ENCODE peak calls at places on chromosomes 2 and 18, in nine cellular contexts. O is AG04450; T is tibial nerve; P is brain microvascular endothelial cell; M is heart left ventricle; E is cardiac muscle cell; X is left lung; J is CD8-positive, alpha-beta memory T cell; Z is psoas muscle. A is an unnamed sample.

GRCh38 chr2:8481463-8482009 is 200.3 kb upstream of the ID2 start:
- DNase-seq in E (no peak), O (no peak), M (no peak), P (no peak), J (no peak), Z (no peak), X (no peak), T (no peak), A (peak)

GRCh38 chr2:162480067-162480466 is 136.1 kb downstream of the GCA start:
- DNase-seq in T (no peak), Z (no peak), M (no peak), J (no peak), O (no peak), E (no peak), P (no peak), X (no peak), A (no peak)

GRCh38 chr2:240369725-240370585 is 65.5 kb upstream of the GPC1 start:
- DNase-seq in O (peak), E (peak), Z (peak), X (peak), T (peak), P (peak), M (peak), J (no peak), A (peak)

GRCh38 chr2:223837290-223838061 is at the start of gene AP1S3:
- DNase-seq in E (peak), P (peak), X (peak), T (peak), J (peak), O (no peak), Z (peak), M (peak), A (peak)

GRCh38 chr2:178106053-178106452 is 6.2 kb upstream of the RBM45 start:
- DNase-seq in X (no peak), O (no peak), E (no peak), Z (no peak), M (no peak), J (no peak), P (no peak), T (no peak), A (no peak)

GRCh38 chr2:128622371-128622770 is 303.7 kb upstream of the HS6ST1 start:
- DNase-seq in M (peak), O (no peak), P (no peak), Z (peak), J (no peak), T (peak), E (no peak), X (peak), A (no peak)

GRCh38 chr2:66903126-66903654 is 468.3 kb downstream of the MEIS1 start:
- DNase-seq in T (no peak), Z (no peak), E (no peak), P (no peak), J (no peak), O (no peak), X (no peak), M (no peak), A (no peak)

GRCh38 chr2:133787207-133787606 is 218.9 kb upstream of the NCKAP5 start:
- DNase-seq in M (no peak), Z (no peak), P (peak), E (no peak), O (no peak), J (no peak), X (no peak), T (no peak), A (no peak)

GRCh38 chr2:9260411-9261037 is 53.9 kb downstream of the ASAP2 start:
- DNase-seq in T (no peak), P (no peak), X (no peak), J (no peak), O (no peak), E (no peak), Z (no peak), M (no peak), A (no peak)

GRCh38 chr2:241268716-241269445 is 46.6 kb downstream of the HDLBP start:
- DNase-seq in J (no peak), O (no peak), X (no peak), Z (no peak), T (no peak), E (no peak), M (no peak), P (peak), A (no peak)

GRCh38 chr18:43785145-43785544 is 507.9 kb upstream of the SYT4 start:
- DNase-seq in T (no peak), X (no peak), O (no peak), P (no peak), Z (no peak), J (no peak), M (no peak), E (no peak), A (no peak)

GRCh38 chr2:19362652-19363473 is 4.4 kb upstream of the OSR1 start:
- DNase-seq in Z (peak), E (peak), M (peak), J (peak), O (peak), T (peak), P (peak), X (peak), A (peak)

GRCh38 chr2:144496660-144497598 is 23.0 kb downstream of the ZEB2 start:
- DNase-seq in E (no peak), J (no peak), P (no peak), X (no peak), M (no peak), T (no peak), Z (no peak), O (no peak), A (no peak)

GRCh38 chr18:36315736-36316135 is 18.2 kb downstream of the FHOD3 start:
- DNase-seq in P (peak), X (no peak), T (no peak), Z (no peak), M (no peak), O (no peak), E (no peak), J (no peak), A (no peak)

GRCh38 chr18:36527025-36527424 is 229.5 kb downstream of the FHOD3 start:
- DNase-seq in M (no peak), X (no peak), T (no peak), O (no peak), J (no peak), E (no peak), Z (no peak), P (no peak), A (no peak)

GRCh38 chr2:30505500-30506180 is 58.6 kb downstream of the LCLAT1 start:
- DNase-seq in X (no peak), M (no peak), E (no peak), Z (no peak), T (no peak), O (no peak), J (no peak), P (no peak), A (no peak)

GRCh38 chr2:85707304-85707703 is 13.1 kb downstream of the GNLY start:
- DNase-seq in T (peak), M (no peak), J (peak), E (peak), X (no peak), P (peak), Z (no peak), O (peak), A (peak)

GRCh38 chr2:179817181-179817841 is 44.1 kb downstream of the ZNF385B start:
- DNase-seq in P (peak), O (no peak), M (no peak), X (no peak), T (no peak), Z (no peak), J (no peak), E (no peak), A (no peak)

GRCh38 chr2:15861898-15862297 is 78.5 kb upstream of the MYCN start:
- DNase-seq in X (no peak), E (no peak), T (no peak), Z (no peak), M (no peak), O (no peak), P (no peak), J (no peak), A (no peak)

GRCh38 chr18:74427442-74428112 is 29.5 kb downstream of the DIPK1C start:
- DNase-seq in Z (no peak), E (no peak), O (no peak), T (no peak), X (no peak), P (no peak), J (no peak), M (no peak), A (no peak)

GRCh38 chr2:23926750-23927627 is at the start of gene ATAD2B:
- DNase-seq in Z (peak), T (peak), J (peak), E (peak), P (peak), O (peak), X (peak), M (peak), A (peak)

GRCh38 chr18:75248426-75249191 is 38.0 kb downstream of the TSHZ1 start:
- DNase-seq in Z (no peak), J (no peak), O (no peak), E (no peak), T (no peak), M (no peak), P (no peak), X (no peak), A (no peak)

GRCh38 chr2:705971-706511 is 28.8 kb upstream of the TMEM18 start:
- DNase-seq in P (no peak), T (no peak), O (no peak), Z (no peak), E (no peak), J (no peak), M (no peak), X (no peak), A (no peak)

GRCh38 chr2:75238670-75239330 is 39.5 kb upstream of the TACR1 start:
- DNase-seq in T (no peak), E (no peak), P (peak), M (no peak), X (no peak), Z (no peak), J (no peak), O (peak), A (no peak)

GRCh38 chr2:241947004-241947350 is 77.4 kb downstream of the RTP5 start:
- DNase-seq in M (no peak), J (no peak), T (no peak), Z (no peak), P (no peak), O (no peak), X (no peak), E (no peak), A (no peak)

GRCh38 chr2:105812180-105813044 is 67.7 kb downstream of the NCK2 start:
- DNase-seq in Z (peak), P (peak), M (no peak), J (no peak), E (peak), O (peak), X (no peak), T (peak), A (peak)

GRCh38 chr2:190948671-190949070 is 65.3 kb downstream of the STAT1 start:
- DNase-seq in O (no peak), X (no peak), M (peak), Z (no peak), T (no peak), P (peak), J (no peak), E (no peak), A (no peak)

GRCh38 chr2:144424559-144425240 is 95.2 kb downstream of the ZEB2 start:
- DNase-seq in T (no peak), J (no peak), O (no peak), X (no peak), P (no peak), E (no peak), M (no peak), Z (no peak), A (no peak)

GRCh38 chr2:5685225-5685624 is 7.0 kb upstream of the SOX11 start:
- DNase-seq in J (no peak), Z (no peak), T (no peak), X (no peak), P (no peak), E (no peak), O (no peak), M (no peak), A (no peak)

GRCh38 chr18:67354091-67354490 is 162.4 kb downstream of the DSEL start:
- DNase-seq in O (no peak), T (no peak), Z (no peak), M (no peak), J (no peak), P (no peak), E (no peak), X (no peak), A (no peak)

GRCh38 chr2:188276255-188276654 is 15.4 kb upstream of the GULP1 start:
- DNase-seq in E (no peak), M (no peak), T (no peak), P (no peak), Z (no peak), O (no peak), J (no peak), X (no peak), A (no peak)

GRCh38 chr2:174518397-174518796 is 31.6 kb upstream of the GPR155 start:
- DNase-seq in J (no peak), T (no peak), O (no peak), X (no peak), M (no peak), Z (no peak), E (no peak), P (no peak), A (no peak)

GRCh38 chr2:235740821-235741220 is 247.0 kb downstream of the AGAP1 start:
- DNase-seq in T (no peak), J (no peak), X (no peak), P (no peak), M (no peak), Z (no peak), O (no peak), E (no peak), A (no peak)

GRCh38 chr2:28533021-28533420 is 37.2 kb downstream of the PLB1 start:
- DNase-seq in T (no peak), Z (no peak), X (no peak), P (no peak), E (no peak), M (no peak), J (no peak), O (no peak), A (no peak)

GRCh38 chr2:79860233-79861058 is 347.6 kb downstream of the CTNNA2 start:
- DNase-seq in J (no peak), P (no peak), X (no peak), Z (no peak), E (peak), M (no peak), T (no peak), O (no peak), A (no peak)

GRCh38 chr2:120315367-120316033 is 30.4 kb upstream of the INHBB start:
- DNase-seq in Z (no peak), T (no peak), X (no peak), E (no peak), O (no peak), M (no peak), J (no peak), P (no peak), A (no peak)

GRCh38 chr2:189276277-189276676 is 96.7 kb upstream of the COL5A2 start:
- DNase-seq in J (no peak), T (no peak), Z (no peak), P (peak), X (no peak), O (no peak), E (no peak), M (no peak), A (no peak)
- H3K27ac ChIP-seq in J (no peak), T (no peak), Z (no peak), P (peak), X (peak), O (no peak), E (no peak), M (no peak), A (no peak)

GRCh38 chr18:9803698-9804516 is 81.9 kb upstream of the TXNDC2 start:
- DNase-seq in J (no peak), X (no peak), Z (peak), M (no peak), E (peak), P (no peak), O (no peak), T (no peak), A (no peak)

GRCh38 chr18:9802774-9803697 is 82.7 kb upstream of the TXNDC2 start:
- DNase-seq in O (no peak), M (no peak), X (no peak), Z (no peak), J (no peak), P (peak), E (no peak), T (no peak), A (no peak)

GRCh38 chr18:9806905-9807304 is 78.9 kb upstream of the TXNDC2 start:
- DNase-seq in P (no peak), X (no peak), J (no peak), M (no peak), Z (no peak), E (no peak), T (no peak), O (no peak), A (no peak)

GRCh38 chr18:9802175-9802747 is 83.5 kb upstream of the TXNDC2 start:
- DNase-seq in P (no peak), M (no peak), E (no peak), O (no peak), X (no peak), T (no peak), J (no peak), Z (no peak), A (no peak)

GRCh38 chr18:9804517-9805104 is 81.2 kb upstream of the TXNDC2 start:
- DNase-seq in J (no peak), O (no peak), Z (peak), X (no peak), P (no peak), T (no peak), E (no peak), M (no peak), A (no peak)
- H3K4me3 ChIP-seq in J (no peak), O (no peak), Z (peak), X (no peak), P (no peak), T (no peak), E (no peak), M (no peak), A (no peak)

GRCh38 chr18:25016181-25016580 is 335.8 kb downstream of the ZNF521 start:
- DNase-seq in T (no peak), Z (no peak), J (no peak), P (no peak), M (no peak), E (no peak), O (no peak), X (no peak), A (no peak)

GRCh38 chr18:25005602-25006375 is 346.2 kb downstream of the ZNF521 start:
- DNase-seq in X (peak), E (peak), T (no peak), P (no peak), Z (no peak), M (no peak), O (no peak), J (no peak), A (no peak)

GRCh38 chr18:25016666-25017065 is 335.3 kb downstream of the ZNF521 start:
- DNase-seq in T (no peak), P (no peak), E (no peak), Z (no peak), O (no peak), J (no peak), X (no peak), M (no peak), A (no peak)

DNA sequence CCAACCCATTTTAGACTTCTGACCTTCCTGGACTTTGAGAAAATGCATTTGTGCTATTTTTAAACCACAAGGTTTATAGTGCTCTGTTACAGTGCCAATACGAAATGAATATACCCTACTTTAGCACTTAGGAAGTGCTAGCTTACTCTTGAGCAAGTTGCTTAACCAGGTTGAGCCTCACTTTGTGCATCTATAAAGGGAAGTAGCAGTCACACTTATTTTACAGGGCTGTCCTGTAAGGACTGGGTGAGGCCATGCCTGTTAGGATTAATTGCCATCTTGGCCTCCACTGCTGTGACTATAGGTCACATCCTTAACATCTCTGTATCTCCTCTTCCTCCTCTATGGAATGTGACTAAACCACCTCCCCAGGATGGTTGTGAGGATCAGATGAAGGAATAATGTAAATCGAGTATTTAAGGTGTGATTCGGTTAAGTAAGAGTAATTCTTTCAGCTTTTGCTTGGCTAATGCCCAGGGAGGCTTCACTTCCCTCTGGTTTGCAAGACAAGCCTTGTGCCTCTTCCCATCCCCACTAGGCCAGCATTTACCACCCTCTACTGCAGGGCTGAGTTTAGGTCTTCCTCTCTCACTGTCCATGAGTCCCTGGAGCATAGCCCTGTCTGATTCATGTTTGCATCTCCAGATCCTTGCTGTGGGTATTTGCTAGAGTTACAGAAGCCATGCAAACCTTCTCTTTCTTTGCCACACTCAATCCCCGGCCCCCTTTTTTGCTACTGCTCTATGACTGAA is 341.2 kb downstream of the ZNF521 start:
- DNase-seq in J (no peak), X (no peak), M (no peak), Z (no peak), E (no peak), P (no peak), T (no peak), O (no peak), A (no peak)
- H3K27ac ChIP-seq in J (no peak), X (no peak), M (no peak), Z (peak), E (no peak), P (no peak), T (no peak), O (no peak), A (no peak)

DNA sequence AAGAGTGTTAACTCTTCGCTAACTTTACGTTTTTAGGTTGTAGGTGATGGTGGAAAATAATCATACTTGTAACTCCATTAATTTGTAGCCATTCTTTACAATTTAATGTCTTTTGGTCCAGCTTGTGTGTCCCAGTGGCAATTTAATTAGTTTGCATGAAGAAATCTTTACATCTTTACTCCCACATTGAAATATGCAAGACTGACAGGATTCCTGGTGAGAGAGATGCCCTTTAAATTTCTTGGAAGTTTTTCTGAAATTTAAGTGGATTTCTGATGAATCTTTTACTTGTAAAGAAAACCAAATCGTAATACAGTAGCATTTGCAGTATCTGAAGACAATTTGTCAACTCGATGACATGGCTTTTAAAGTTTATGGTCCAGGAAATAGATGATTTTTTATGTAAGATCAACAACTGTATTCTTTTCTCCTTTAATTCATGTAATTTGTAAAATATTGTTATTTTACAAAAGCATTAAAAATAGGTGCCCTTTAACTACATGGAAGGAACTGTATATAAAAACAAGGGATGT is 3.0 kb downstream of the PHLPP1 start:
- DNase-seq in P (no peak), O (no peak), M (no peak), Z (no peak), X (no peak), J (no peak), E (no peak), T (no peak), A (no peak)
- H3K4me3 ChIP-seq in P (peak), O (peak), M (peak), Z (peak), X (peak), J (no peak), E (peak), T (peak), A (peak)

GRCh38 chr2:226763320-226763719 is 36.3 kb downstream of the IRS1 start:
- DNase-seq in E (no peak), Z (no peak), T (no peak), X (no peak), M (no peak), P (no peak), O (no peak), J (no peak), A (no peak)

GRCh38 chr2:226761195-226761583 is 38.4 kb downstream of the IRS1 start:
- DNase-seq in X (no peak), T (no peak), O (no peak), E (no peak), M (no peak), P (no peak), J (no peak), Z (no peak), A (no peak)

GRCh38 chr2:226758886-226759660 is 40.5 kb downstream of the IRS1 start:
- DNase-seq in P (peak), Z (no peak), O (peak), E (no peak), M (no peak), J (no peak), T (peak), X (no peak), A (no peak)

GRCh38 chr2:226760412-226761194 is 39.0 kb downstream of the IRS1 start:
- DNase-seq in J (no peak), T (no peak), M (no peak), X (no peak), Z (no peak), O (peak), E (no peak), P (peak), A (no peak)

GRCh38 chr2:226759768-226760167 is 39.9 kb downstream of the IRS1 start:
- DNase-seq in Z (peak), J (no peak), X (no peak), E (no peak), O (no peak), T (no peak), M (no peak), P (no peak), A (no peak)
- H3K27ac ChIP-seq in Z (peak), J (no peak), X (no peak), E (no peak), O (peak), T (no peak), M (peak), P (no peak), A (no peak)

GRCh38 chr2:238142382-238143205 is 4.1 kb downstream of the KLHL30 start:
- DNase-seq in P (no peak), Z (no peak), X (no peak), O (no peak), E (no peak), M (no peak), J (no peak), T (no peak), A (no peak)
- H3K4me3 ChIP-seq in P (no peak), Z (peak), X (no peak), O (no peak), E (no peak), M (peak), J (no peak), T (no peak), A (no peak)

A was measured in tibial artery.